ENCODE peak calls at places on chromosomes 11 and 22, in ten cellular contexts. V is tibial nerve, G is GM12878, O is A549, A is stomach, W is suprapubic skin, H is sigmoid colon, M is transverse colon, S is ovary, R is K562. B is an unnamed sample.

GRCh38 chr11:3674189-3674588 is 3.0 kb upstream of the CHRNA10 start:
- DNase-seq in M (no peak), H (no peak), R (no peak), W (no peak), O (peak), V (no peak), G (no peak), A (no peak), S (no peak), B (no peak)

GRCh38 chr22:31103111-31103510 is 4.3 kb downstream of the SELENOM start:
- DNase-seq in A (no peak), M (no peak), S (no peak), R (no peak), G (no peak), W (no peak), O (no peak), V (no peak), H (no peak), B (no peak)

GRCh38 chr11:13276454-13276851 is 1.1 kb upstream of the BMAL1 start:
- DNase-seq in V (no peak), G (no peak), M (peak), O (no peak), A (no peak), W (no peak), S (no peak), H (no peak), R (no peak), B (no peak)

GRCh38 chr11:66328036-66328306 is 8.3 kb downstream of the RIN1 start:
- DNase-seq in S (no peak), R (no peak), O (no peak), M (peak), V (no peak), W (peak), G (no peak), H (no peak), A (no peak), B (no peak)

GRCh38 chr22:26364066-26365015 is 64.7 kb upstream of the ASPHD2 start:
- DNase-seq in G (peak), W (no peak), M (peak), R (peak), V (no peak), O (peak), A (peak), S (no peak), H (no peak), B (no peak)

GRCh38 chr11:102527041-102527440 is 3.5 kb downstream of the MMP7 start:
- DNase-seq in H (no peak), O (no peak), R (no peak), W (no peak), A (no peak), G (no peak), M (no peak), S (no peak), V (no peak), B (no peak)

GRCh38 chr11:777288-778255 is at the start of gene GATD1:
- DNase-seq in S (peak), R (peak), W (peak), H (peak), G (peak), V (peak), O (peak), M (peak), A (peak), B (peak)

GRCh38 chr11:62077136-62077535 is 46.7 kb upstream of the INCENP start:
- DNase-seq in M (no peak), V (no peak), O (no peak), G (no peak), R (no peak), H (no peak), S (no peak), A (no peak), W (no peak), B (no peak)

GRCh38 chr11:44088871-44089270 is 6.6 kb upstream of the EXT2 start:
- DNase-seq in H (no peak), V (no peak), R (no peak), S (no peak), O (no peak), G (no peak), M (no peak), A (no peak), W (no peak), B (no peak)

GRCh38 chr22:20639343-20639742 is 131.9 kb downstream of the MED15 start:
- DNase-seq in G (no peak), R (no peak), A (no peak), V (no peak), S (no peak), M (no peak), O (no peak), W (peak), H (no peak), B (no peak)

GRCh38 chr11:75986966-75987365 is 172.0 kb downstream of the UVRAG start:
- DNase-seq in G (no peak), A (no peak), O (no peak), V (no peak), R (no peak), S (no peak), M (no peak), W (no peak), H (no peak), B (no peak)

GRCh38 chr11:44502506-44502905 is 63.0 kb upstream of the CD82 start:
- DNase-seq in R (no peak), V (no peak), G (no peak), H (no peak), M (no peak), W (no peak), S (no peak), O (no peak), A (no peak), B (no peak)

GRCh38 chr22:35315141-35315854 is 15.6 kb downstream of the TOM1 start:
- DNase-seq in R (no peak), A (no peak), M (no peak), G (no peak), O (no peak), V (peak), S (peak), W (peak), H (peak), B (no peak)

GRCh38 chr22:32994046-32994827 is 63.9 kb downstream of the SYN3 start:
- DNase-seq in G (no peak), S (no peak), H (no peak), O (no peak), A (no peak), R (no peak), V (no peak), M (no peak), W (no peak), B (no peak)

GRCh38 chr11:42407379-42407778 is 904.4 kb upstream of the API5 start:
- DNase-seq in W (peak), M (no peak), G (no peak), H (no peak), O (no peak), R (no peak), V (no peak), S (no peak), A (peak), B (no peak)

GRCh38 chr11:31813961-31814868 is 3.1 kb upstream of the PAX6 start:
- DNase-seq in R (no peak), H (peak), A (no peak), W (no peak), V (no peak), G (no peak), S (no peak), M (no peak), O (no peak), B (no peak)

GRCh38 chr11:116852261-116853125 is 15.1 kb upstream of the APOA1 start:
- DNase-seq in V (no peak), W (no peak), S (peak), O (no peak), G (no peak), R (no peak), H (no peak), M (peak), A (no peak), B (no peak)

GRCh38 chr11:103800406-103801114 is 235.9 kb upstream of the DDI1 start:
- DNase-seq in O (no peak), A (no peak), M (no peak), V (no peak), G (no peak), H (no peak), W (no peak), S (peak), R (no peak), B (no peak)

GRCh38 chr11:18749681-18750319 is 23.8 kb upstream of the IGSF22 start:
- DNase-seq in A (no peak), O (peak), H (no peak), V (no peak), G (no peak), M (no peak), W (no peak), S (no peak), R (no peak), B (no peak)

GRCh38 chr11:44097821-44098220 is 2.3 kb downstream of the EXT2 start:
- DNase-seq in O (no peak), G (no peak), W (no peak), M (no peak), H (no peak), R (no peak), S (no peak), A (no peak), V (no peak), B (no peak)

GRCh38 chr22:19291218-19291579 is 320 bp downstream of the CLTCL1 start:
- DNase-seq in V (no peak), H (peak), O (no peak), M (peak), S (no peak), A (peak), G (no peak), W (peak), R (peak), B (peak)

GRCh38 chr11:64841592-64842365 is 2.7 kb downstream of the CDC42BPG start:
- DNase-seq in M (no peak), G (no peak), S (no peak), W (no peak), V (no peak), O (no peak), R (no peak), H (no peak), A (no peak), B (no peak)
- TF ChIP-seq EP300 in M (no peak), G (no peak), S (no peak), W (no peak), V (no peak), O (no peak), R (no peak), H (no peak), A (no peak), B (no peak)

GRCh38 chr22:18021431-18021830 is 2.9 kb downstream of the MICAL3 start:
- DNase-seq in G (no peak), W (no peak), H (no peak), V (no peak), S (no peak), A (no peak), O (no peak), R (no peak), M (no peak), B (no peak)

GRCh38 chr22:18023509-18024275 is 669 bp downstream of the MICAL3 start:
- DNase-seq in R (peak), V (peak), W (peak), G (no peak), O (peak), A (peak), M (peak), H (peak), S (peak), B (no peak)

GRCh38 chr22:18024956-18025720 is 777 bp upstream of the MICAL3 start:
- DNase-seq in H (no peak), O (no peak), R (no peak), V (no peak), S (no peak), A (no peak), G (no peak), M (no peak), W (peak), B (no peak)

GRCh38 chr22:18022851-18023250 is 1.5 kb downstream of the MICAL3 start:
- DNase-seq in S (no peak), R (no peak), O (no peak), A (no peak), V (no peak), G (no peak), M (peak), W (no peak), H (no peak), B (no peak)

GRCh38 chr22:18024276-18024939 is at the start of gene MICAL3:
- DNase-seq in V (no peak), O (peak), H (peak), G (no peak), R (peak), M (peak), S (peak), A (peak), W (peak), B (no peak)
- H3K27ac ChIP-seq in V (peak), O (peak), H (peak), G (no peak), R (no peak), M (peak), S (peak), A (peak), W (peak), B (peak)

DNA sequence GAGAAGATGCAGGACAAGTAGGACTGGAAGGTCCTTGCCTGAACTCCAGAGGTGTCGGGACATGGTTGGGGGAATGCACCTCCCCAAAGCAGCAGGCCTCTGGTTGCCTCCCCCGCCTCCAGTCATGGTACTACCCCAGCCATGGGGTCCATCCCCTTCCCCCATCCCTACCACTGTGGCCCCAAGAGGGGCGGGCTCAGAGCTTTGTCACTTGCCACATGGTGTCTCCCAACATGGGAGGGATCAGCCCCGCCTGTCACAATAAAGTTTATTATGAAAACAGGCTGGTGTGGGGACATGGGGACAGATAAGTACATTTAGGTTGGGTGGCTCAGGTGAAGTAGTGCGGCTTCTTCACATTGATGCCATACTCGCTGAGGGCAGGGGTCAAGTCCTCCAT is 1.4 kb downstream of the TAF10 start:
- DNase-seq in A (no peak), S (no peak), H (peak), O (no peak), G (no peak), M (no peak), R (no peak), V (no peak), W (no peak), B (no peak)
- H3K4me3 ChIP-seq in A (no peak), S (no peak), H (peak), O (peak), G (peak), M (no peak), R (peak), V (no peak), W (peak), B (peak)

GRCh38 chr11:22246992-22247391 is 54.1 kb downstream of the ANO5 start:
- DNase-seq in R (no peak), M (no peak), O (no peak), V (no peak), A (no peak), G (no peak), W (no peak), S (no peak), H (no peak), B (no peak)

DNA sequence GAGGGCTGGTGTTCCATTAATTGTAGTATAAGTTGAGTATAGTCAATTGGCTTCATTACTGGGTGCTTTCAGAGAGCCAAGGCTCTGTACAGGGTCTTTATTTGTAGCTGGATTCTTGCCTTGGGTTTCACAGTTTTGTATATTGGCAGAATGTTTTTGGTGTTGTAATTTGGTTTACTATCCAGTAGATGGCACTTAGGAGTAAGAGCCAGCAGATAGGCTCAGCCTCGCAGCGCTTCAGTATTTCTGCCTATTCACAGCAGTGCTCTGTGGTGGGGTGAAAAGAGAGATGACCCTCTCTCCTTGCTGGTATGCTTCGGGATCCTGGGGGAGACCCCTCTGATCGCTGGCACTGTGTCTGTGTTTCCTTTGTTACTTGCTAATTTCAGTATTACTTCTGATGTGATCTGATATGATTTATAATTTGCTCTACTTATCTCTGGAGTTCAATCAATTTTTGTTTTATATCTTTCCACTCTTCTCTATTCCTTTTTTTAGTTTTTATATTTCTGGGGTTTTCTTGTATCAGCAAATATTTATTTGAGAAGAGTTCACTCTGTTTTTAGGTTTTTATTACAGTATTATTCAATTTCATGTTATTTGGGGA is 52.2 kb downstream of the ANO5 start:
- DNase-seq in W (no peak), O (peak), M (peak), V (no peak), H (no peak), S (peak), R (peak), G (no peak), A (peak), B (no peak)
- TF ChIP-seq EP300 in W (no peak), O (no peak), M (no peak), V (no peak), H (no peak), S (no peak), R (no peak), G (no peak), A (no peak), B (no peak)

B was measured in esophagus muscularis mucosa.